ENCODE peak calls at places on chromosomes 6 and 20, in four cellular contexts. One of them, this sample, is unnamed.

GRCh38 chr20:58895099-58895795 is 42.7 kb downstream of the GNAS start:
- DNase-seq in fibroblast of mammary gland: no peak
- DNase-seq in AG04450: no peak
- DNase-seq in stomach: no peak
- DNase-seq in this sample: no peak

GRCh38 chr6:52183131-52183530 is 3.0 kb upstream of the IL17A start:
- DNase-seq in fibroblast of mammary gland: no peak
- DNase-seq in AG04450: no peak
- DNase-seq in stomach: no peak
- DNase-seq in this sample: no peak

GRCh38 chr6:106476326-106477105 is 116.0 kb downstream of the CRYBG1 start:
- DNase-seq in fibroblast of mammary gland: peak; percentile 78
- DNase-seq in AG04450: no peak
- DNase-seq in stomach: no peak
- DNase-seq in this sample: no peak

GRCh38 chr6:102749210-102749971 is 1355.9 kb downstream of the GRIK2 start:
- DNase-seq in fibroblast of mammary gland: no peak
- DNase-seq in AG04450: no peak
- DNase-seq in stomach: no peak
- DNase-seq in this sample: no peak

GRCh38 chr20:53576586-53577318 is 16.9 kb downstream of the ZNF217 start:
- DNase-seq in fibroblast of mammary gland: no peak
- DNase-seq in AG04450: no peak
- DNase-seq in stomach: no peak
- DNase-seq in this sample: no peak

GRCh38 chr20:61600061-61600460 is 348.0 kb downstream of the CDH4 start:
- DNase-seq in fibroblast of mammary gland: no peak
- DNase-seq in AG04450: no peak
- DNase-seq in stomach: no peak
- DNase-seq in this sample: no peak

GRCh38 chr6:35052694-35053565 is 88.2 kb downstream of the TCP11 start:
- DNase-seq in fibroblast of mammary gland: peak; percentile 9
- DNase-seq in AG04450: no peak
- DNase-seq in stomach: no peak
- DNase-seq in this sample: no peak

GRCh38 chr6:127868338-127868737 is 32.5 kb downstream of the THEMIS start:
- DNase-seq in fibroblast of mammary gland: peak; percentile 32
- DNase-seq in AG04450: no peak
- DNase-seq in stomach: no peak
- DNase-seq in this sample: no peak

GRCh38 chr6:7050911-7051779 is 56.6 kb upstream of the RREB1 start:
- DNase-seq in fibroblast of mammary gland: peak; percentile 90
- DNase-seq in AG04450: peak; percentile 45
- DNase-seq in stomach: peak; percentile 75
- DNase-seq in this sample: peak; percentile 38

GRCh38 chr20:38275815-38276550 is 15.4 kb upstream of the KIAA1755 start:
- DNase-seq in fibroblast of mammary gland: peak; percentile 88
- DNase-seq in AG04450: peak; percentile 57
- DNase-seq in stomach: no peak
- DNase-seq in this sample: no peak

GRCh38 chr20:63449025-63449424 is 23.4 kb downstream of the KCNQ2 start:
- DNase-seq in fibroblast of mammary gland: no peak
- DNase-seq in AG04450: no peak
- DNase-seq in stomach: no peak
- DNase-seq in this sample: no peak

GRCh38 chr6:88276331-88276730 is 110.2 kb upstream of the CNR1 start:
- DNase-seq in fibroblast of mammary gland: no peak
- DNase-seq in AG04450: no peak
- DNase-seq in stomach: no peak
- DNase-seq in this sample: no peak

GRCh38 chr6:155755452-155755851 is 299.8 kb upstream of the NOX3 start:
- DNase-seq in fibroblast of mammary gland: no peak
- DNase-seq in AG04450: no peak
- DNase-seq in stomach: no peak
- DNase-seq in this sample: no peak

GRCh38 chr6:43205849-43206248 is 23.4 kb downstream of the DNPH1 start:
- DNase-seq in fibroblast of mammary gland: no peak
- DNase-seq in AG04450: no peak
- DNase-seq in stomach: no peak
- DNase-seq in this sample: no peak

GRCh38 chr6:33172307-33173227 is 19.7 kb downstream of the COL11A2 start:
- DNase-seq in fibroblast of mammary gland: peak; percentile 31
- DNase-seq in AG04450: no peak
- DNase-seq in stomach: no peak
- DNase-seq in this sample: no peak

GRCh38 chr6:137631323-137631722 is 137.1 kb upstream of the OLIG3 start:
- DNase-seq in fibroblast of mammary gland: no peak
- DNase-seq in AG04450: no peak
- DNase-seq in stomach: no peak
- DNase-seq in this sample: no peak

GRCh38 chr6:2021713-2022125 is 223.7 kb downstream of the GMDS start:
- DNase-seq in fibroblast of mammary gland: peak; percentile 82
- DNase-seq in AG04450: peak; percentile 58
- DNase-seq in stomach: peak; percentile 80
- DNase-seq in this sample: peak; percentile 61

GRCh38 chr6:125587624-125588023 is 161.8 kb upstream of the HEY2 start:
- DNase-seq in fibroblast of mammary gland: no peak
- DNase-seq in AG04450: no peak
- DNase-seq in stomach: no peak
- DNase-seq in this sample: no peak

GRCh38 chr6:44859901-44860410 is 468.2 kb upstream of the RUNX2 start:
- DNase-seq in fibroblast of mammary gland: no peak
- DNase-seq in AG04450: no peak
- DNase-seq in stomach: no peak
- DNase-seq in this sample: no peak

GRCh38 chr6:72930733-72931132 is 294.6 kb downstream of the KHDC1L start:
- DNase-seq in fibroblast of mammary gland: no peak
- DNase-seq in AG04450: no peak
- DNase-seq in stomach: no peak
- DNase-seq in this sample: no peak

GRCh38 chr20:31860431-31861345 is 9.6 kb downstream of the DUSP15 start:
- DNase-seq in fibroblast of mammary gland: peak; percentile 63
- DNase-seq in AG04450: no peak
- DNase-seq in stomach: no peak
- DNase-seq in this sample: no peak

GRCh38 chr6:7101290-7101689 is 6.5 kb upstream of the RREB1 start:
- DNase-seq in fibroblast of mammary gland: no peak
- DNase-seq in AG04450: no peak
- DNase-seq in stomach: no peak
- DNase-seq in this sample: no peak

GRCh38 chr6:108966855-108967755 is 118.9 kb downstream of the ARMC2 start:
- DNase-seq in fibroblast of mammary gland: peak; percentile 52
- DNase-seq in AG04450: no peak
- DNase-seq in stomach: peak; percentile 41
- DNase-seq in this sample: peak; percentile 50

GRCh38 chr6:12760911-12761310 is 44.3 kb downstream of the PHACTR1 start:
- DNase-seq in fibroblast of mammary gland: no peak
- DNase-seq in AG04450: no peak
- DNase-seq in stomach: no peak
- DNase-seq in this sample: no peak

GRCh38 chr6:5481024-5481423 is 219.7 kb downstream of the FARS2 start:
- DNase-seq in fibroblast of mammary gland: no peak
- DNase-seq in AG04450: no peak
- DNase-seq in stomach: no peak
- DNase-seq in this sample: peak; percentile 16

GRCh38 chr20:45347936-45348809 is at the start of gene SDC4:
- DNase-seq in fibroblast of mammary gland: peak; percentile 45
- DNase-seq in AG04450: no peak
- DNase-seq in stomach: peak; percentile 80
- DNase-seq in this sample: peak; percentile 78

GRCh38 chr20:19860742-19861141 is 102.7 kb downstream of the RIN2 start:
- DNase-seq in fibroblast of mammary gland: no peak
- DNase-seq in AG04450: no peak
- DNase-seq in stomach: no peak
- DNase-seq in this sample: no peak

GRCh38 chr6:169213814-169214520 is 39.7 kb downstream of the THBS2 start:
- DNase-seq in fibroblast of mammary gland: no peak
- DNase-seq in AG04450: no peak
- DNase-seq in stomach: no peak
- DNase-seq in this sample: no peak

GRCh38 chr20:40843251-40843650 is 154.2 kb upstream of the MAFB start:
- DNase-seq in fibroblast of mammary gland: peak; percentile 2
- DNase-seq in AG04450: no peak
- DNase-seq in stomach: no peak
- DNase-seq in this sample: no peak

GRCh38 chr6:126873351-126873750 is 245.1 kb upstream of the RSPO3 start:
- DNase-seq in fibroblast of mammary gland: peak; percentile 19
- DNase-seq in AG04450: no peak
- DNase-seq in stomach: no peak
- DNase-seq in this sample: no peak

GRCh38 chr20:53691060-53691810 is 97.6 kb upstream of the ZNF217 start:
- DNase-seq in fibroblast of mammary gland: peak; percentile 49
- DNase-seq in AG04450: no peak
- DNase-seq in stomach: no peak
- DNase-seq in this sample: no peak

GRCh38 chr20:34639755-34640222 is 37.1 kb downstream of the PIGU start:
- DNase-seq in fibroblast of mammary gland: no peak
- DNase-seq in AG04450: no peak
- DNase-seq in stomach: peak; percentile 29
- DNase-seq in this sample: no peak

GRCh38 chr20:56808732-56809131 is 179.6 kb downstream of the TFAP2C start:
- DNase-seq in fibroblast of mammary gland: no peak
- DNase-seq in AG04450: no peak
- DNase-seq in stomach: no peak
- DNase-seq in this sample: no peak

DNA sequence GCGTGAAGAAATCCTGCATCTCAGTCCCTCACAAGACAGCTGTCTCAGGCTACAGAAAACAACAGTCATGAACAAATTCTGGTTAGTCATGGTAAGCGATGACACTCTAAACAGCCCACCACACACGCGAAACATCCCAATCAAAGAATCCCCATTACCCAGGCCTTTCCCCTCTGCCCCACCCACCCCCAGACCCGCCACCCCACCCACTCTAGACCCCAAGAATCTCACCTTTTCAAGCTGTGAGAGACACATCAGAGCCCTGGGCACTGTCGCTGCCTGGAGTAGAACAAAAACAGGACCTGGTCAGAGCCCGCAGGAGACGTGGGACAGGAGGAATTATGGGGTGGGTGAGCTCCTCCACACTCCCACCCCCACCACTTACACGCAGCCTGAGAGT is 2.7 kb downstream of the HLA-B start:
- DNase-seq in fibroblast of mammary gland: peak; percentile 5
- DNase-seq in AG04450: no peak
- DNase-seq in stomach: no peak
- DNase-seq in this sample: no peak
- H3K4me3 ChIP-seq in fibroblast of mammary gland: no peak overlapping the region
- H3K4me3 ChIP-seq in AG04450: no peak overlapping the region
- H3K4me3 ChIP-seq in stomach: no peak overlapping the region
- H3K4me3 ChIP-seq in this sample: peak overlapping the region; percentile 61

DNA sequence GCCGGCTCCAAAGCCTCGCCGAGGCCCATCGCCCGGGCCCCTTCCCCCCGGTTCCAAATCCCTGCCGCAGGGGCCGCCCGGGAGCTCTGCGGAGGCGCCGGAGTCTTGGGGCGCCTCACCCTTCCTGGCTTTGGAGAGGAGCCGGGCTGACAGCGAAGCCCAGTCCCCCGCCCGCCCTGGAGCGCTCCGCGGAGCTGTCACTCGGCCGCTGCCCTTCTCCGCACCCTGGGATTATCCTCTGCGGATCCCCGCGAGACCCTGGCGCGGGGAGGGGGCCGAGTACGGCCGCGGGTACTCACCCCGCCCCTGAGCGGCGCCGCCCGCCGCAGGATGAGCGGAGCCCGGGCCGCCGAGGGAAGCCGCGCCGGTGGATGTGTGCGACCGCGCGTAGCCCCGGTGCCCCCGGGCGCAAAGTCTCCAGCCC is 343 bp downstream of the SNAP91 start:
- DNase-seq in fibroblast of mammary gland: no peak
- DNase-seq in AG04450: no peak
- DNase-seq in stomach: no peak
- DNase-seq in this sample: peak; percentile 8
- H3K4me3 ChIP-seq in fibroblast of mammary gland: peak overlapping the region; percentile 27
- H3K4me3 ChIP-seq in AG04450: peak overlapping the region; percentile 32
- H3K4me3 ChIP-seq in stomach: peak overlapping the region; percentile 48
- H3K4me3 ChIP-seq in this sample: peak overlapping the region; percentile 50

GRCh38 chr6:85676086-85676729 is 33.5 kb upstream of the SYNCRIP start:
- DNase-seq in fibroblast of mammary gland: peak; percentile 49
- DNase-seq in AG04450: no peak
- DNase-seq in stomach: no peak
- DNase-seq in this sample: no peak
- H3K4me3 ChIP-seq in fibroblast of mammary gland: peak overlapping the region; percentile 99
- H3K4me3 ChIP-seq in AG04450: peak overlapping the region; percentile 69
- H3K4me3 ChIP-seq in stomach: peak overlapping the region; percentile 69
- H3K4me3 ChIP-seq in this sample: peak overlapping the region; percentile 80

DNA sequence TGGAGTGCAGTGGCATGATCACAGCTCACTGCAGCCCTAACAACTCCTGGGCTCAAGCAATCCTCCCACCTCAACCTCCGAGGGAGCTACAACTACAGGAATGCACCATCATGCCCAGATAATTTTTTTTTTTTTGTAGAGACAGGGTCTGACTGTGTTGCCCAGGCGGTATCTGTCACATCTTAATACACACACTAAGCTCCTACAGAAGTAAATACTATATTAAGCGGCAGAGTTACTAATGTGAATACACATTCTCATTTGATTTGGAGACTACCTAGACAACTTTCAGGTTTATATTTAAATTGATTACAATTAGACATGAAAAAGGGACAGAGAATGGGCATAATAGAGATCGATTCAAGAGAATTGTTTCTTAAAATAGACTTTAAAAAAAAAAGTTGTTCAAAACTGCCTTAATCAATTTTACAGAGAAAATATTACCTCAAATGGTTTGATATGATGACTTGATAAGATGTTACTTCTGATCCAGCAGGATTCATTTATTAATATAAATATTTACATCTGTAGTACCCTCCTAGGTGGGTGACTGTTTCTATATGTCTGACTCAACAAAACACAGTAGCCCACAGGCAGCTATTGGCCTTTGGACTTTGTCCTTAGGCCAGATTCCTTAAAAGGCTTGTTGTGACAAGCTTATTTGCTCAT is 7.1 kb upstream of the LOC128125822 start:
- DNase-seq in fibroblast of mammary gland: no peak
- DNase-seq in AG04450: no peak
- DNase-seq in stomach: no peak
- DNase-seq in this sample: no peak
- H3K4me3 ChIP-seq in fibroblast of mammary gland: no peak overlapping the region
- H3K4me3 ChIP-seq in AG04450: no peak overlapping the region
- H3K4me3 ChIP-seq in stomach: no peak overlapping the region
- H3K4me3 ChIP-seq in this sample: no peak overlapping the region

GRCh38 chr6:20200761-20201160 is 11.5 kb downstream of the MBOAT1 start:
- DNase-seq in fibroblast of mammary gland: no peak
- DNase-seq in AG04450: no peak
- DNase-seq in stomach: peak; percentile 42
- DNase-seq in this sample: no peak
- H3K4me3 ChIP-seq in fibroblast of mammary gland: no peak overlapping the region
- H3K4me3 ChIP-seq in AG04450: no peak overlapping the region
- H3K4me3 ChIP-seq in stomach: no peak overlapping the region
- H3K4me3 ChIP-seq in this sample: no peak overlapping the region

This sample was measured in heart right ventricle.